ENCODE peak calls at places on chromosomes 12 and 14, in four cellular contexts. One of them, this sample, is unnamed.

GRCh38 chr14:73344304-73344703 is 107.0 kb downstream of the PAPLN start:
- DNase-seq in tibial nerve: no peak
- DNase-seq in fibroblast of mammary gland: no peak
- DNase-seq in AG09309: no peak
- DNase-seq in this sample: no peak

GRCh38 chr12:101863971-101864370 is 13.4 kb upstream of the DRAM1 start:
- DNase-seq in tibial nerve: no peak
- DNase-seq in fibroblast of mammary gland: no peak
- DNase-seq in AG09309: no peak
- DNase-seq in this sample: no peak

GRCh38 chr14:100842799-100843198 is 16.9 kb downstream of the MEG3 start:
- DNase-seq in fibroblast of mammary gland: peak
- DNase-seq in tibial nerve: no peak
- DNase-seq in AG09309: peak
- DNase-seq in this sample: peak

GRCh38 chr12:95574799-95575452 is 23.6 kb upstream of the USP44 start:
- DNase-seq in tibial nerve: no peak
- DNase-seq in fibroblast of mammary gland: peak
- DNase-seq in AG09309: no peak
- DNase-seq in this sample: no peak

GRCh38 chr12:79083181-79083580 is 218.6 kb downstream of the SYT1 start:
- DNase-seq in AG09309: no peak
- DNase-seq in fibroblast of mammary gland: peak
- DNase-seq in tibial nerve: no peak
- DNase-seq in this sample: no peak

GRCh38 chr12:47361389-47362031 is 281.8 kb upstream of the AMIGO2 start:
- DNase-seq in AG09309: no peak
- DNase-seq in tibial nerve: no peak
- DNase-seq in fibroblast of mammary gland: no peak
- DNase-seq in this sample: no peak

GRCh38 chr12:98838282-98838681 is 193.2 kb downstream of the APAF1 start:
- DNase-seq in tibial nerve: no peak
- DNase-seq in AG09309: no peak
- DNase-seq in fibroblast of mammary gland: peak
- DNase-seq in this sample: no peak

GRCh38 chr14:90720336-90720735 is 95.9 kb downstream of the TTC7B start:
- DNase-seq in fibroblast of mammary gland: no peak
- DNase-seq in AG09309: no peak
- DNase-seq in tibial nerve: no peak
- DNase-seq in this sample: no peak

GRCh38 chr12:116771651-116772050 is 33.5 kb downstream of the RNFT2 start:
- DNase-seq in fibroblast of mammary gland: no peak
- DNase-seq in tibial nerve: no peak
- DNase-seq in AG09309: no peak
- DNase-seq in this sample: no peak

GRCh38 chr12:126608607-126609175 is 1543.5 kb downstream of the AACS start:
- DNase-seq in tibial nerve: no peak
- DNase-seq in fibroblast of mammary gland: peak
- DNase-seq in AG09309: peak
- DNase-seq in this sample: no peak

GRCh38 chr12:2641209-2641608 is 153.6 kb upstream of the FKBP4 start:
- DNase-seq in AG09309: no peak
- DNase-seq in tibial nerve: no peak
- DNase-seq in fibroblast of mammary gland: peak
- DNase-seq in this sample: no peak

GRCh38 chr12:15534322-15534721 is 212.0 kb downstream of the PTPRO start:
- DNase-seq in tibial nerve: no peak
- DNase-seq in AG09309: no peak
- DNase-seq in fibroblast of mammary gland: peak
- DNase-seq in this sample: no peak
- H3K4me3 ChIP-seq in tibial nerve: no peak
- H3K4me3 ChIP-seq in AG09309: no peak
- H3K4me3 ChIP-seq in fibroblast of mammary gland: no peak
- H3K4me3 ChIP-seq in this sample: no peak

GRCh38 chr14:105092124-105092911 is 27.1 kb upstream of the GPR132 start:
- DNase-seq in AG09309: no peak
- DNase-seq in tibial nerve: no peak
- DNase-seq in fibroblast of mammary gland: no peak
- DNase-seq in this sample: no peak
- H3K4me3 ChIP-seq in AG09309: peak
- H3K4me3 ChIP-seq in tibial nerve: peak
- H3K4me3 ChIP-seq in fibroblast of mammary gland: peak
- H3K4me3 ChIP-seq in this sample: peak

GRCh38 chr14:95495538-95496025 is 20.9 kb downstream of the SYNE3 start:
- DNase-seq in fibroblast of mammary gland: no peak
- DNase-seq in AG09309: no peak
- DNase-seq in tibial nerve: no peak
- DNase-seq in this sample: no peak

GRCh38 chr14:95493976-95494375 is 22.5 kb downstream of the SYNE3 start:
- DNase-seq in AG09309: no peak
- DNase-seq in fibroblast of mammary gland: no peak
- DNase-seq in tibial nerve: no peak
- DNase-seq in this sample: no peak

GRCh38 chr14:95494456-95494855 is 22.0 kb downstream of the SYNE3 start:
- DNase-seq in tibial nerve: no peak
- DNase-seq in AG09309: no peak
- DNase-seq in fibroblast of mammary gland: no peak
- DNase-seq in this sample: no peak

GRCh38 chr14:95496111-95496681 is 20.3 kb downstream of the SYNE3 start:
- DNase-seq in fibroblast of mammary gland: no peak
- DNase-seq in AG09309: no peak
- DNase-seq in tibial nerve: no peak
- DNase-seq in this sample: no peak

GRCh38 chr14:95495093-95495492 is 21.4 kb downstream of the SYNE3 start:
- DNase-seq in tibial nerve: no peak
- DNase-seq in fibroblast of mammary gland: no peak
- DNase-seq in AG09309: no peak
- DNase-seq in this sample: no peak
- H3K4me3 ChIP-seq in tibial nerve: no peak
- H3K4me3 ChIP-seq in fibroblast of mammary gland: no peak
- H3K4me3 ChIP-seq in AG09309: no peak
- H3K4me3 ChIP-seq in this sample: no peak

DNA sequence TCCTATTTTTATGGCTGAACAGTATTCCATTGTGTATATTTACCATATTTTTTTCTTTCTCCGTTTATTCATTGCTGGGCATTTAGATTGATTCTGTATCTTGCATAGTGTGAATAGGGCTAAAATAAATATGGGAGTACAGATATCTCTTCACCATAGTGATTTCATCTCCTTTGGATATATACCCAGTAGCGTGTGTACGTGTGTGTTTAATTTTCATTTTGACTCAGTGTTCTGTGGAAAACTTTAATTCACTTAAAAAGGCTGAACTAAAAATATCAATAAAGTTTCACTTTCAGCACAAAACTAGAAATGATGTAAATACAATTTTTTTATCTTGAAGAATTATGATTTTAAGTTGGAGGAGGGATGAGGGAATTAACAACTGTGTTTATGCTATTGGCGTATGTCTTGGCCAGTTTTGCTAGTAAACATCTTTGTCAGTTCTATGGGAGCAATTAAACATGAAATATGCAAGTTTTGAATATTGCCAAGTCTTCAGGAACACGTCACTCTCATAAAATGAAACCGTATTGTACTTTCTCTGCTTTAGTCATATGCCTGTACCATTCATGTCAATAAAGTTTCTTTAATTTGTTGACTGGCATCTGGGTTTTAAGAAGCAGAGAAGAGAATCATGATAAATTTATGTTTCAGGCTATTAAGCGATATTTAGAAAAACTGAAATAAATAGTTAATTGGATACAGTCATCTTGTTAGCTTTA is 99.8 kb downstream of the PTGER2 start:
- DNase-seq in tibial nerve: no peak
- DNase-seq in fibroblast of mammary gland: peak
- DNase-seq in AG09309: peak
- DNase-seq in this sample: no peak
- H3K4me3 ChIP-seq in tibial nerve: peak
- H3K4me3 ChIP-seq in fibroblast of mammary gland: no peak
- H3K4me3 ChIP-seq in AG09309: no peak
- H3K4me3 ChIP-seq in this sample: no peak

DNA sequence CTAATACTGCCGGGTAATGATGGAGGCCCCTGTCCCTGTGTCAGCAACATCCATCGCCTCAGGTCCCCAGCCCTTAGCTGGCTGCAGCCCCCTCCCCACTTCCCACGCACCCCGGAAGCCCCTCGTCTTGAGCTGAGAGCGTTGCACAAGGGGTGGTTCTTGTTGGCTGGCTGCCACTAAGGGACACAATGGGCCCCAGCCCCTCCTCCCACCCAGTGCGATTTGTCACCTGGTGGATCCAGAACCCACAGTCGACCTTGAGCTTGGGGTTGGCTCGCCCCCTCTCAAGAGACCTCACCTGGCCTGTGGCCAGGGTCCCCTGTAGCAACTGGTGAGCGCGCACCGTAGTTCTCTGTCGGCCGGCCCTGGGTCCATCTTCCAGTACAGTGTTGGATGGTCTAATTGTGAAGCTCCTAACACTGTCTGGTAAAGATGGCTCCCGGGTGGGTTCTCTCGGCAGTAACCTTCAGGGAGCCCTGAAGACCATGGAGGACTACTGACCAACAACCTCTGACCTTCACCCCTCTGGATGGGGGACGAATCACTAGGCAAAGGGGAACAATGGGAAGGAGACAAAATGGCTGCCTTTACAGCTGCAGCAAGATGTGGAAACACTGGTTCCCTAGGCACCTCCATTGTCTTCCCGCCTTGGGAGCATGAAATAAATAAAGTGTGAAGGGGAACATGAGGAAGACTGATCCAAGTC is 6.6 kb downstream of the PHB2 start:
- DNase-seq in tibial nerve: no peak
- DNase-seq in AG09309: no peak
- DNase-seq in fibroblast of mammary gland: no peak
- DNase-seq in this sample: no peak
- H3K4me3 ChIP-seq in tibial nerve: no peak
- H3K4me3 ChIP-seq in AG09309: no peak
- H3K4me3 ChIP-seq in fibroblast of mammary gland: no peak
- H3K4me3 ChIP-seq in this sample: no peak

This sample was measured in AG04450.